ENCODE peak calls at places on chromosome 16, in four cellular contexts. One of them, this sample, is unnamed. For H3K4me1, the result is how much of the 10 kb centered on the place peaks cover.

GRCh38 chr16:30054959-30055553 is 10.5 kb upstream of the ALDOA start:
- DNase-seq in naive thymus-derived CD4-positive, alpha-beta T cell: peak
- DNase-seq in fibroblast of lung: no peak
- DNase-seq in right lobe of liver: no peak
- DNase-seq in this sample: no peak

GRCh38 chr16:64950262-64950661 is 171.6 kb downstream of the CDH11 start:
- DNase-seq in right lobe of liver: no peak
- DNase-seq in naive thymus-derived CD4-positive, alpha-beta T cell: no peak
- DNase-seq in fibroblast of lung: no peak
- DNase-seq in this sample: no peak

GRCh38 chr16:75238132-75238852 is 13.1 kb downstream of the BCAR1 start:
- DNase-seq in fibroblast of lung: peak
- DNase-seq in naive thymus-derived CD4-positive, alpha-beta T cell: no peak
- DNase-seq in right lobe of liver: no peak
- DNase-seq in this sample: peak

GRCh38 chr16:56610609-56611111 is 2.3 kb downstream of the MT2A start:
- DNase-seq in fibroblast of lung: peak
- DNase-seq in right lobe of liver: no peak
- DNase-seq in naive thymus-derived CD4-positive, alpha-beta T cell: no peak
- DNase-seq in this sample: no peak

GRCh38 chr16:85842848-85843247 is 43.4 kb downstream of the COX4I1 start:
- DNase-seq in right lobe of liver: no peak
- DNase-seq in naive thymus-derived CD4-positive, alpha-beta T cell: no peak
- DNase-seq in fibroblast of lung: no peak
- DNase-seq in this sample: peak

GRCh38 chr16:56332464-56333079 is 92.8 kb downstream of the AMFR start:
- DNase-seq in fibroblast of lung: peak
- DNase-seq in right lobe of liver: peak
- DNase-seq in naive thymus-derived CD4-positive, alpha-beta T cell: no peak
- DNase-seq in this sample: peak

GRCh38 chr16:84959045-84959576 is 52.2 kb downstream of the ZDHHC7 start:
- DNase-seq in naive thymus-derived CD4-positive, alpha-beta T cell: no peak
- DNase-seq in fibroblast of lung: no peak
- DNase-seq in right lobe of liver: no peak
- DNase-seq in this sample: no peak

GRCh38 chr16:16019488-16019887 is 70.1 kb downstream of the ABCC1 start:
- DNase-seq in naive thymus-derived CD4-positive, alpha-beta T cell: no peak
- DNase-seq in right lobe of liver: no peak
- DNase-seq in fibroblast of lung: peak
- DNase-seq in this sample: peak

GRCh38 chr16:85395207-85395912 is 217.8 kb upstream of the GSE1 start:
- DNase-seq in right lobe of liver: peak
- DNase-seq in naive thymus-derived CD4-positive, alpha-beta T cell: no peak
- DNase-seq in fibroblast of lung: peak
- DNase-seq in this sample: peak

GRCh38 chr16:73390936-73391335 is 343.0 kb upstream of the ZFHX3 start:
- DNase-seq in naive thymus-derived CD4-positive, alpha-beta T cell: no peak
- DNase-seq in fibroblast of lung: no peak
- DNase-seq in right lobe of liver: no peak
- DNase-seq in this sample: no peak

GRCh38 chr16:22874394-22874793 is 60.4 kb downstream of the HS3ST2 start:
- DNase-seq in fibroblast of lung: no peak
- DNase-seq in naive thymus-derived CD4-positive, alpha-beta T cell: no peak
- DNase-seq in right lobe of liver: no peak
- DNase-seq in this sample: no peak

GRCh38 chr16:4410335-4411075 is 5.9 kb downstream of the CORO7 start:
- DNase-seq in fibroblast of lung: peak
- DNase-seq in right lobe of liver: no peak
- DNase-seq in naive thymus-derived CD4-positive, alpha-beta T cell: no peak
- DNase-seq in this sample: no peak

GRCh38 chr16:17476414-17477259 is 5.9 kb upstream of the XYLT1 start:
- DNase-seq in fibroblast of lung: peak
- DNase-seq in naive thymus-derived CD4-positive, alpha-beta T cell: peak
- DNase-seq in right lobe of liver: no peak
- DNase-seq in this sample: no peak

GRCh38 chr16:85955566-85955965 is 56.6 kb downstream of the IRF8 start:
- DNase-seq in fibroblast of lung: no peak
- DNase-seq in right lobe of liver: no peak
- DNase-seq in naive thymus-derived CD4-positive, alpha-beta T cell: no peak
- DNase-seq in this sample: no peak

GRCh38 chr16:77574867-77575619 is 140.2 kb upstream of the ADAMTS18 start:
- DNase-seq in naive thymus-derived CD4-positive, alpha-beta T cell: no peak
- DNase-seq in fibroblast of lung: no peak
- DNase-seq in right lobe of liver: no peak
- DNase-seq in this sample: no peak

GRCh38 chr16:82671743-82672142 is 45.0 kb downstream of the CDH13 start:
- DNase-seq in naive thymus-derived CD4-positive, alpha-beta T cell: no peak
- DNase-seq in right lobe of liver: no peak
- DNase-seq in fibroblast of lung: no peak
- DNase-seq in this sample: no peak

GRCh38 chr16:4402439-4403132 is 13.8 kb downstream of the CORO7 start:
- DNase-seq in naive thymus-derived CD4-positive, alpha-beta T cell: peak
- DNase-seq in fibroblast of lung: peak
- DNase-seq in right lobe of liver: peak
- DNase-seq in this sample: peak

GRCh38 chr16:78696797-78697196 is 597.3 kb downstream of the WWOX start:
- DNase-seq in naive thymus-derived CD4-positive, alpha-beta T cell: no peak
- DNase-seq in fibroblast of lung: no peak
- DNase-seq in right lobe of liver: no peak
- DNase-seq in this sample: no peak

GRCh38 chr16:57967916-57968315 is 3.0 kb downstream of the CNGB1 start:
- DNase-seq in right lobe of liver: peak
- DNase-seq in naive thymus-derived CD4-positive, alpha-beta T cell: no peak
- DNase-seq in fibroblast of lung: no peak
- DNase-seq in this sample: no peak

GRCh38 chr16:3761375-3762079 is 44.2 kb upstream of the TRAP1 start:
- DNase-seq in fibroblast of lung: no peak
- DNase-seq in naive thymus-derived CD4-positive, alpha-beta T cell: no peak
- DNase-seq in right lobe of liver: no peak
- DNase-seq in this sample: no peak

GRCh38 chr16:77531741-77532140 is 96.9 kb upstream of the ADAMTS18 start:
- DNase-seq in right lobe of liver: no peak
- DNase-seq in naive thymus-derived CD4-positive, alpha-beta T cell: no peak
- DNase-seq in fibroblast of lung: peak
- DNase-seq in this sample: no peak

GRCh38 chr16:73527191-73527590 is 479.3 kb upstream of the ZFHX3 start:
- DNase-seq in right lobe of liver: no peak
- DNase-seq in fibroblast of lung: no peak
- DNase-seq in naive thymus-derived CD4-positive, alpha-beta T cell: no peak
- DNase-seq in this sample: no peak

GRCh38 chr16:24969071-24969470 is 46.1 kb downstream of the ARHGAP17 start:
- DNase-seq in right lobe of liver: no peak
- DNase-seq in fibroblast of lung: no peak
- DNase-seq in naive thymus-derived CD4-positive, alpha-beta T cell: no peak
- DNase-seq in this sample: no peak

GRCh38 chr16:75929056-75929455 is 202.8 kb upstream of the CPHXL start:
- DNase-seq in fibroblast of lung: no peak
- DNase-seq in naive thymus-derived CD4-positive, alpha-beta T cell: no peak
- DNase-seq in right lobe of liver: no peak
- DNase-seq in this sample: no peak

DNA sequence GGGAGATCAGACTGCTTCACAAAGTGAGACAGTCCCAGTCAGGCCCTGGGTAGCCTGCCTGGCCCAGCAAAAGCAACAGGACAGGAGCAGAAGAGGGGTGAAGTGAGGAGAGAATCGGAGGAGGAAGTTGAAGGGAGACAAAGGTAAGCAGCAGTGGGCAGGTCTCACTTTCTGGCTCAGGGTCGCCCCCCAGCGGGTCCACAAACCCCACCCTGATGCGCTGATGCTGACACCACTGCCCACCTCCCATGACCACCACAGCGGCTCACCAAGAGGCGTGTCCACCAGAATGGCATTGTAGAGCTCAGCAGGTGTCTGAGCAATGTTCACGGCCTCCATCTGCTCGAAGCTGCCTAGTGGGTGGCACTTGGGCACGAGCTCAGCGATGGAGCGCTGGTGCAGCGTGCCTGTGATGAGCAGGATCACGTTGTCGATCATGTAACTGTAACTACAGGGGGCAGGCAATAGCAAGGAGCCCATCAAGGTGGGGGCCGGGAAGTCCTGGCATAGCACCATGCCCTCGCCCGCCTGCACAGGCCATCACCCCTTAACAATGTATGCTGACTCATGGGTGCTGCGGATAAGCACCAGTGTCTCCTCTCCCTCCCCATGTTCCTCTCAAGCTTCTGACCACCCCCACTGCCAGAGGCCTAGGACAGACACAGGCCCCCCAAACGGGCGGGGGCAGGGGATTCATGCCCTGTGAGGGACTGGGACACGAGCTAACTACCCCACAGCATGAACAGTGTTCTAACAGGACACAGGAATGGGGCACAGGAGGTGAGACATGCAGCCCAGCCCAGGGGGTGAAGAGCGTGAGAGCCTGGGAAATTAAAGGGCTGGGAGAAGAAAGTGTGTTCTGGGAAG is 13.6 kb downstream of the HSD11B2 start:
- DNase-seq in right lobe of liver: no peak
- DNase-seq in fibroblast of lung: no peak
- DNase-seq in naive thymus-derived CD4-positive, alpha-beta T cell: no peak
- DNase-seq in this sample: no peak
- H3K4me1 ChIP-seq in right lobe of liver: under half
- H3K4me1 ChIP-seq in fibroblast of lung: under half
- H3K4me1 ChIP-seq in naive thymus-derived CD4-positive, alpha-beta T cell: under half
- H3K4me1 ChIP-seq in this sample: half or more

GRCh38 chr16:69831212-69832123 is 69.3 kb downstream of the WWP2 start:
- DNase-seq in right lobe of liver: no peak
- DNase-seq in naive thymus-derived CD4-positive, alpha-beta T cell: no peak
- DNase-seq in fibroblast of lung: no peak
- DNase-seq in this sample: no peak
- H3K27ac ChIP-seq in right lobe of liver: no peak
- H3K27ac ChIP-seq in naive thymus-derived CD4-positive, alpha-beta T cell: no peak
- H3K27ac ChIP-seq in fibroblast of lung: no peak
- H3K27ac ChIP-seq in this sample: peak

DNA sequence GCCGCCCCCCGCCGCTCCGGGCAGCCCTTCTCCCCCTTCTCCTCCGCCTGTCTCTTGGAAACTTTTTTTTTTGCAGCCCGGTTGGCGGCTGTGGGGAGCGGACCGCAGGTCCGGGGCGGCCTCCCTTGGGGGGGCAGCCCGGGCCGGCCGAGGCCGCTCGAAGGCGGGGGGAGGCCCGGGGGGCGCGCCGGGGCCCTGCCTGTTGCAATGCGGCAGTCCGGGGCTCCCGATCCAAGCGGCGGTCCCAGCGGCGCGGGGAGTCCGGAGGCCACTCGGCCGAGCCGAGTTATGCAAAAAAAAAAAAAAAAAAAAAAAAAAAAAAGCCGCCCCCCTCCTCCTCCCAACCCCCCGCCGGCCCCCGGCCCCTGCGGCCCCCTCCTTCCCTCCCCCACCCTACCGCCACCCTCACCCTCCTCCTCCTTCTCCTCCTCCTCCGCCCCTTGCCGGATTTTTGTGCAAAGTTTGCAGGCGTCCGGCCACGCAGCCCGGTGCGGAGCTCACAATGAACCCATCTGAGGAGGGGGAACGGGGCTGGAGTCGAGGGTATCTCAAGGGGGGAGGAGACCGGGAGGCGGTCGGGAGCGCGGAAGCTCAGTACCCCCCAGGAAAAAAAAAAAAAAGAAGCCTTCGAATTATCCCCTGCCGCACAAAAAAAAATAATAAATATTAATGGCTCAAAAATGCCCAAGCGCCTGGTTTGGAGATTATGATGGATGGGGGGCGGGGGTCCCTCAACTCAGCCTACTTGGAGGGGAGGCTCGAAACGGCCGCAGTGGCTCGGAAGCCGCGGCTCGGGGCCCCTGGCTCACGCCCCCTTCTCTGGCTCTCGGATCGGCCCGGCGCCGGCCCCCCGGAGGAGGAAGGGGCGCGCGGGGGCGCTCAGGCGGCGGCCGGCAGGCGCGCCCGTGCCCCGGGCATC is at the start of gene ZNF423:
- DNase-seq in fibroblast of lung: no peak
- DNase-seq in right lobe of liver: no peak
- DNase-seq in naive thymus-derived CD4-positive, alpha-beta T cell: no peak
- DNase-seq in this sample: peak
- H3K4me1 ChIP-seq in fibroblast of lung: under half
- H3K4me1 ChIP-seq in right lobe of liver: under half
- H3K4me1 ChIP-seq in naive thymus-derived CD4-positive, alpha-beta T cell: under half
- H3K4me1 ChIP-seq in this sample: under half

GRCh38 chr16:2229091-2229490 is 5.7 kb downstream of the E4F1 start:
- DNase-seq in right lobe of liver: peak
- DNase-seq in naive thymus-derived CD4-positive, alpha-beta T cell: no peak
- DNase-seq in fibroblast of lung: no peak
- DNase-seq in this sample: no peak
- H3K27ac ChIP-seq in right lobe of liver: no peak
- H3K27ac ChIP-seq in naive thymus-derived CD4-positive, alpha-beta T cell: no peak
- H3K27ac ChIP-seq in fibroblast of lung: no peak
- H3K27ac ChIP-seq in this sample: no peak

GRCh38 chr16:11795887-11796226 is 1.2 kb downstream of the ZC3H7A start:
- DNase-seq in fibroblast of lung: no peak
- DNase-seq in naive thymus-derived CD4-positive, alpha-beta T cell: no peak
- DNase-seq in right lobe of liver: no peak
- DNase-seq in this sample: peak
- H3K4me1 ChIP-seq in fibroblast of lung: under half
- H3K4me1 ChIP-seq in naive thymus-derived CD4-positive, alpha-beta T cell: under half
- H3K4me1 ChIP-seq in right lobe of liver: under half
- H3K4me1 ChIP-seq in this sample: under half

GRCh38 chr16:21197115-21197514 is 14.3 kb downstream of the ZP2 start:
- DNase-seq in naive thymus-derived CD4-positive, alpha-beta T cell: no peak
- DNase-seq in fibroblast of lung: no peak
- DNase-seq in right lobe of liver: no peak
- DNase-seq in this sample: no peak
- H3K27ac ChIP-seq in naive thymus-derived CD4-positive, alpha-beta T cell: no peak
- H3K27ac ChIP-seq in fibroblast of lung: no peak
- H3K27ac ChIP-seq in right lobe of liver: no peak
- H3K27ac ChIP-seq in this sample: no peak

GRCh38 chr16:698911-699671 is 6.5 kb downstream of the FBXL16 start:
- DNase-seq in fibroblast of lung: no peak
- DNase-seq in right lobe of liver: no peak
- DNase-seq in naive thymus-derived CD4-positive, alpha-beta T cell: no peak
- DNase-seq in this sample: no peak
- H3K4me1 ChIP-seq in fibroblast of lung: under half
- H3K4me1 ChIP-seq in right lobe of liver: under half
- H3K4me1 ChIP-seq in naive thymus-derived CD4-positive, alpha-beta T cell: under half
- H3K4me1 ChIP-seq in this sample: under half

This sample was measured in kidney.